ENCODE peak calls at places on chromosomes 3 and 15, in seven cellular contexts. T is GM23338, L is A549, A is GM12878, E is astrocyte of the spinal cord, H is heart left ventricle, K is mammary epithelial cell. Y is an unnamed sample.

GRCh38 chr3:30752961-30753360 is 141.5 kb downstream of the GADL1 start:
- DNase-seq in T (no peak), H (no peak), L (peak), K (peak), E (peak), A (no peak), Y (no peak)

GRCh38 chr15:31367730-31368344 is 41.2 kb downstream of the KLF13 start:
- DNase-seq in A (no peak), H (no peak), L (no peak), T (no peak), K (no peak), E (no peak), Y (no peak)

GRCh38 chr3:46162975-46163550 is 45.0 kb downstream of the CCR1 start:
- DNase-seq in H (no peak), T (peak), L (no peak), A (no peak), K (peak), E (no peak), Y (no peak)

GRCh38 chr3:46163551-46163981 is 44.5 kb downstream of the CCR1 start:
- DNase-seq in T (no peak), A (no peak), L (no peak), H (no peak), E (no peak), K (peak), Y (no peak)

GRCh38 chr15:76328106-76328696 is 8.4 kb upstream of the ISL2 start:
- DNase-seq in K (no peak), H (no peak), L (no peak), T (no peak), E (no peak), A (no peak), Y (no peak)

GRCh38 chr3:82643948-82644347 is 882.5 kb upstream of the GBE1 start:
- DNase-seq in T (peak), E (no peak), L (no peak), H (no peak), A (no peak), K (peak), Y (no peak)

GRCh38 chr15:62495670-62496328 is 330.7 kb upstream of the C2CD4B start:
- DNase-seq in H (peak), L (no peak), K (peak), A (no peak), T (no peak), E (peak), Y (no peak)

GRCh38 chr15:52144656-52145055 is 32.1 kb upstream of the BCL2L10 start:
- DNase-seq in L (no peak), K (peak), H (no peak), E (peak), A (no peak), T (no peak), Y (no peak)

GRCh38 chr3:184781801-184782200 is 30.2 kb upstream of the VPS8 start:
- DNase-seq in H (no peak), E (no peak), K (no peak), T (no peak), L (no peak), A (no peak), Y (no peak)

GRCh38 chr3:4493931-4494806 is 1.0 kb downstream of the ITPR1 start:
- DNase-seq in H (peak), T (peak), K (no peak), A (no peak), L (no peak), E (peak), Y (no peak)

GRCh38 chr3:21750831-21751391 is at the start of gene ZNF385D:
- DNase-seq in T (peak), H (peak), E (peak), L (no peak), K (peak), A (no peak), Y (no peak)

GRCh38 chr3:162525052-162525451 is 1028.4 kb downstream of the OTOL1 start:
- DNase-seq in E (peak), T (no peak), L (no peak), H (peak), K (no peak), A (no peak), Y (no peak)

GRCh38 chr15:37921527-37922385 is 12.7 kb upstream of the TMCO5A start:
- DNase-seq in T (no peak), H (no peak), L (no peak), E (no peak), K (peak), A (no peak), Y (no peak)

GRCh38 chr15:36696191-36696590 is 116.8 kb downstream of the CDIN1 start:
- DNase-seq in T (no peak), H (no peak), K (no peak), E (no peak), L (no peak), A (no peak), Y (no peak)

GRCh38 chr15:27237319-27237939 is 266.4 kb downstream of the GABRG3 start:
- DNase-seq in K (no peak), H (no peak), E (no peak), A (no peak), L (no peak), T (no peak), Y (no peak)

GRCh38 chr3:125115640-125116039 is 59.8 kb upstream of the HEG1 start:
- DNase-seq in T (no peak), H (peak), E (peak), L (no peak), A (no peak), K (no peak), Y (no peak)

GRCh38 chr3:32340039-32340438 is 51.6 kb upstream of the CMTM7 start:
- DNase-seq in K (peak), L (peak), E (peak), H (no peak), T (peak), A (no peak), Y (peak)

GRCh38 chr3:140207541-140207940 is 272.6 kb downstream of the CLSTN2 start:
- DNase-seq in T (no peak), L (no peak), A (no peak), E (no peak), H (no peak), K (no peak), Y (no peak)

GRCh38 chr3:15714448-15714847 is 83.3 kb downstream of the ANKRD28 start:
- DNase-seq in K (no peak), H (no peak), L (no peak), T (no peak), E (no peak), A (no peak), Y (no peak)

GRCh38 chr3:54120657-54121403 is 1.5 kb upstream of the CACNA2D3 start:
- DNase-seq in T (peak), A (no peak), K (peak), E (no peak), L (no peak), H (peak), Y (peak)

GRCh38 chr3:120649735-120650705 is 32.0 kb downstream of the HGD start:
- DNase-seq in K (no peak), T (no peak), L (no peak), A (no peak), E (no peak), H (no peak), Y (no peak)

GRCh38 chr15:60021589-60022378 is 17.7 kb downstream of the FOXB1 start:
- DNase-seq in A (no peak), H (no peak), E (no peak), L (no peak), K (peak), T (no peak), Y (no peak)

GRCh38 chr3:142223282-142223681 is 2.1 kb downstream of the GK5 start:
- DNase-seq in K (no peak), A (no peak), E (no peak), L (no peak), T (no peak), H (no peak), Y (no peak)

GRCh38 chr3:175743733-175744400 is 884.7 kb downstream of the NAALADL2 start:
- DNase-seq in K (peak), T (no peak), H (no peak), A (no peak), L (peak), E (peak), Y (no peak)

GRCh38 chr3:138845071-138845685 is 10.4 kb upstream of the PIK3CB start:
- DNase-seq in L (no peak), K (no peak), A (no peak), T (peak), H (no peak), E (no peak), Y (no peak)

GRCh38 chr3:45969152-45969551 is 25.9 kb downstream of the CXCR6 start:
- DNase-seq in A (no peak), K (no peak), L (no peak), E (no peak), H (no peak), T (no peak), Y (no peak)

DNA sequence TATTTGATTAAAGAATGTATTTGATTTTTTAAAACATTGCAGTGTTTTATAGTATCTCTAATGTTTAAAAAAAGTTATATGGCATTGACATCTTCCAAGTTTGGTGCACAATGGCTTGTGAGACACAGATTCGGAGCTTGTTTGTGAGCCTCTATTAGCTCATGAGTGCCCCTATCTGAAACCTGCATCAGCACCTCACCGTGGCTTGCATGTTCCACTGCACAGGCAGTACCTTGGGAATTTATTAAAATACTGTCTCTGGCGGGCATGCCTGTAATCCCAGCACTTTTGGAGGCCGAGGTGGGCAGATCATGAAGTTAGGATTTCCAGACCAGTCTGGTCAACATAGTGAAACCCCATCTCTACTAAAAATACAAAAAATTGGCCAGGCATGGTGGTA is 6.8 kb upstream of the RTP2 start:
- DNase-seq in T (peak), A (no peak), K (no peak), L (peak), H (no peak), E (no peak), Y (no peak)
- TF ChIP-seq CTCF in T (peak), A (no peak), K (no peak), L (no peak), H (no peak), E (no peak), Y (peak)

DNA sequence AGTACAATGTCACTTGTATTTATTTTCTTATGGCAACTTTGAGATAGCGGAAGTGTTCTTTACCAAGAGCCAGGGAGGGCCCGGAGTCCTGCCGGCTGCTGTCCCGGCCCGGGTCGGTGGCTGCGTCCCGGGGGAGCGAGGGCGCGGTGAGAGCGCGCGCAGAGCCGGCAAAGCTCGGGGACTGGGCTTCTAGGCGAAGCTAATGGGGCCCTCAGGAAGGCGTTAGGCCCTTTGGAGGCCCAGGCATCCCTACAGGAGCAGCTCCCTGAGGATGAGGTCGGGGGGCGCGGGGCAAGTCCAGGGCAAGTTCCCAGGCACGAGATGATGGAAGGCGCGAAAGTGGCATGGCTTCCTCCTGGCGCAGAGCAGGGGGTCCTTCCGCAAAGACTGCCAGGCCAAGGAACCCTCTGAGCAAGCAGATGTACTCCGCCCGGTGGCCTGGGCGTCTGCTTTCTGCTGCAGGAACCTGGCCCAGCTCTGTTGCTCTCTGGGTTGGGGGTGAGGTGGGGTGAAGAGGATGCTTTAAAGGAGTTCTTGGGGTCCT is 13.1 kb downstream of the NR2F2 start:
- DNase-seq in L (no peak), H (no peak), K (no peak), E (peak), A (no peak), T (peak), Y (no peak)
- H3K4me3 ChIP-seq in L (no peak), H (peak), K (no peak), E (peak), A (no peak), T (peak), Y (no peak)

GRCh38 chr15:79034284-79034683 is 56.3 kb downstream of the RASGRF1 start:
- DNase-seq in K (no peak), A (no peak), L (no peak), H (no peak), E (no peak), T (no peak), Y (no peak)

GRCh38 chr15:79035814-79036213 is 54.8 kb downstream of the RASGRF1 start:
- DNase-seq in E (no peak), A (no peak), H (no peak), K (no peak), L (no peak), T (peak), Y (no peak)

GRCh38 chr15:79032656-79033055 is 57.9 kb downstream of the RASGRF1 start:
- DNase-seq in A (no peak), T (no peak), K (no peak), E (no peak), L (no peak), H (no peak), Y (no peak)

GRCh38 chr15:79036323-79036722 is 54.3 kb downstream of the RASGRF1 start:
- DNase-seq in H (no peak), K (no peak), A (no peak), T (no peak), L (no peak), E (no peak), Y (no peak)

GRCh38 chr15:79035111-79035601 is 55.4 kb downstream of the RASGRF1 start:
- DNase-seq in K (peak), T (peak), A (peak), H (no peak), E (no peak), L (no peak), Y (peak)
- TF ChIP-seq CTCF in K (peak), T (peak), A (peak), H (no peak), E (peak), L (no peak), Y (peak)

DNA sequence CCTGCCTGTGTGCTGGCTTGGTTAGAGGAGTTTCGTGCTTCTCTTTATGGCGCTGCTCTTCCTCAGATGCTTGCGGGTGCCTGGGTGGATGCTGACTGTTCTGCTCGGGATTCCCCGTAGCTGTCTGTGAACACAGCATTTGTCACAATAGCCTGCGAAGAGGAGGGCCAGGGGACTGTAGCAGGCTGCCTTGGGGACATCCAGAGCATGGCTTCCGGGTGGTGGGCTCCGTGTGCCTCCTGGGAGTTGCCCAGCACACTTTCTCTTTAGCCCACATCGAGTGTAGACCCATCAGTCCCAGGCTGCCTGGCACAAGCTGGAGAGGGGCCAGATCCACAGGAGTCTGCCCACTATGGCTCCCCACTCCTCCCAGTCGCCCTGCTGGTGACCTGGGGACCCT is 22.4 kb downstream of the LRRK1 start:
- DNase-seq in A (no peak), H (no peak), E (no peak), T (no peak), L (no peak), K (no peak), Y (no peak)
- H3K4me3 ChIP-seq in A (no peak), H (no peak), E (no peak), T (no peak), L (no peak), K (no peak), Y (peak)

GRCh38 chr3:65912647-65913046 is 126.1 kb downstream of the MAGI1 start:
- DNase-seq in K (no peak), A (no peak), T (no peak), H (no peak), E (no peak), L (no peak), Y (no peak)

GRCh38 chr3:65915477-65915876 is 123.2 kb downstream of the MAGI1 start:
- DNase-seq in H (no peak), K (no peak), T (no peak), E (no peak), A (no peak), L (no peak), Y (no peak)

GRCh38 chr3:65908588-65908987 is 130.1 kb downstream of the MAGI1 start:
- DNase-seq in K (no peak), A (no peak), L (no peak), T (no peak), E (no peak), H (no peak), Y (no peak)

GRCh38 chr3:65914740-65915366 is 123.9 kb downstream of the MAGI1 start:
- DNase-seq in L (no peak), K (no peak), E (no peak), H (no peak), A (no peak), T (peak), Y (no peak)

DNA sequence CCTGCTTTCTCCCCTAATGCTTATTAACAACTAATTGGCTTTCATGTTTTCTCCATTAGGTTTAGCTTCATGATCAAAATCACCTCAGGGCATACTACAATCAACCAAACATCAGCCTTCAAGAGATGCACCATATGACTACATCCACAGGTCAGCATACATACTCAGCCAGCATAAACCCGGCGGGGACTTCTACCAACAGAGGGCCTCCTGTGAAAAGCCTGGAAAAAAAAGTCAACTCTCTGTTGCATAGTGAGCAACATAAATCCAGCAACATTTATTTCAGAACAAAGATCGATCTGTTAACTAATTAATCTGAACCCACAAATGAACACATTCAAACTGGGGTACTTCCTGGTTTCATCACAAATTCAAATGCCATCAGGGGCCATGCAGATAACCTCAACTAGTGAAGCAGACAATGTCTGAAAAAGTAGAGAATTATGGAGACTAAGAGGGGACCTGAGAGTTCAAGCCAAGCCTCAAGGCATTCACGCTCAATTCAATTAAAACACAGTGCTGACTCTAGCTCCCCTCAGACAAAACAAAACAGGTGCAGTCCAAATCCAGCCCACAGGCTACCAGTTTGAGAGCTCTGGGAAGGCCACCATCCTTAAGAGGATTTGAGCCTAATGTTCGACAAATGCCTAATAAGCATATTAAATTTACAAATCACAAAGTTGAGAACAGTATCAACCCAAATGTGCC is 124.5 kb downstream of the MAGI1 start:
- DNase-seq in E (no peak), T (peak), L (no peak), K (no peak), H (no peak), A (no peak), Y (no peak)
- TF ChIP-seq CTCF in E (peak), T (peak), L (no peak), K (no peak), H (peak), A (no peak), Y (no peak)

DNA sequence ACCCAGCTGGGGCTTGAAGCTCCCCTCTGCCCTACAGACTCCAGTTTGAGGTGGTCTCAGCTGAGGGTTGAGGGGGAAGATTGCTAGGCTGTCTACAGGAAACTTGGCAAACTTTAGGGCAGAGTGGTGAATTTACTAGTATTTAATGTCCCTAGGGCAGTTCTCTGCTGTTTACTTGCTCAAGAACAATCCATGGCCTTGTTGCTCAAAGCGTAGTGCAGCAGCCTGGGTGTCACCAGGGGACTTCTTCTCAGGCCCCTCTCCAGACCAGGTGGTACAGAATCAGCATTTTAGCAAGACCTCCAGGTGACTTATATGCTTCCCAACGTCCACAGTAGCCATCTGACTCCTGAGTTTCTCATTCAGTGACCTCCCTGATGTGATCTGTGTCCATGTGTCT is 188.9 kb downstream of the NR1D2 start:
- DNase-seq in L (no peak), K (no peak), H (no peak), T (no peak), A (no peak), E (no peak), Y (no peak)
- H3K4me3 ChIP-seq in L (no peak), K (no peak), H (no peak), T (no peak), A (no peak), E (no peak), Y (no peak)

DNA sequence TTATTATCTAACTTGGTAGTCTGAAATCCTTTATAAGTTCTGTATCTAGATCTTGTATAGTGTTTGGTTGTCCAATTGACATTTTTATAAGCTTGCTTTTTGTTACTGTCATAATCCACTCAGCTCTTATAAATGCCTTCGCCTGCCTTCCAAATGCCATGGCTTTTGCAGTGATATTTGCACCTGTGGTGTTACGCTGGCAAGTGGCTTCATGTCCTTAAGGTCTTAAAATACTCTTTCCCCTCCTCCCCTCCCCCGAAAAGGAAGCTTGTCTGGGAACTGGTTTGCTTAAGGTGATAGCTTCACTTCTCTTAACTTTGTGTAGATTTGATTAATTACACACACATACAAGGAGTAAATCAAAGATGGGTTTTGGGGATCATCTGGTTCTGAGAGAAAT is 62.0 kb downstream of the ABHD2 start:
- DNase-seq in K (no peak), L (no peak), H (no peak), A (no peak), T (peak), E (no peak), Y (no peak)
- TF ChIP-seq CTCF in K (no peak), L (no peak), H (no peak), A (no peak), T (no peak), E (no peak), Y (no peak)

GRCh38 chr15:90200534-90201139 is 493 bp upstream of the SEMA4B start:
- DNase-seq in T (no peak), A (no peak), L (no peak), K (no peak), H (no peak), E (no peak), Y (no peak)
- H3K4me3 ChIP-seq in T (peak), A (peak), L (peak), K (peak), H (peak), E (peak), Y (peak)

Y was measured in GM12864.